ENCODE peak calls at places on chromosomes 11 and 22, in four cellular contexts. Z is adipocyte; I is CD8-positive, alpha-beta memory T cell; C is mesenchymal stem cell. U is an unnamed sample.
A peak's percentile ranks its signal among the peaks of the same experiment; 100 is the strongest.

GRCh38 chr11:6320411-6321207 is at the start of gene CAVIN3:
- DNase-seq in I (no peak), C (peak; percentile 94), Z (peak; percentile 92), U (peak; percentile 97)

GRCh38 chr11:131668867-131669780 is 298.7 kb downstream of the NTM start:
- DNase-seq in C (peak; percentile 54), I (no peak), Z (peak; percentile 46), U (peak; percentile 60)

GRCh38 chr11:91850533-91851305 is 373.9 kb upstream of the FAT3 start:
- DNase-seq in Z (no peak), I (no peak), C (no peak), U (no peak)

GRCh38 chr11:132576706-132577105 is 955.6 kb downstream of the OPCML start:
- DNase-seq in I (no peak), C (peak; percentile 97), Z (peak; percentile 78), U (peak; percentile 86)

GRCh38 chr11:46247090-46247489 is 30.4 kb upstream of the CREB3L1 start:
- DNase-seq in C (no peak), Z (peak; percentile 49), I (no peak), U (peak; percentile 94)

GRCh38 chr11:35214792-35215193 is 75.8 kb downstream of the CD44 start:
- DNase-seq in Z (peak; percentile 74), I (no peak), C (peak; percentile 94), U (peak; percentile 93)

GRCh38 chr22:21867528-21868266 is at the start of gene MAPK1:
- DNase-seq in I (peak; percentile 95), Z (peak; percentile 95), C (peak; percentile 90), U (peak; percentile 93)

GRCh38 chr11:3109434-3109833 is 52.2 kb upstream of the CARS1 start:
- DNase-seq in C (no peak), Z (no peak), I (no peak), U (no peak)

GRCh38 chr11:96199563-96200025 is 143.4 kb downstream of the MAML2 start:
- DNase-seq in Z (peak; percentile 33), I (no peak), C (peak; percentile 87), U (no peak)

GRCh38 chr11:108538502-108538901 is 40.3 kb upstream of the POGLUT3 start:
- DNase-seq in Z (no peak), C (no peak), I (no peak), U (no peak)

DNA sequence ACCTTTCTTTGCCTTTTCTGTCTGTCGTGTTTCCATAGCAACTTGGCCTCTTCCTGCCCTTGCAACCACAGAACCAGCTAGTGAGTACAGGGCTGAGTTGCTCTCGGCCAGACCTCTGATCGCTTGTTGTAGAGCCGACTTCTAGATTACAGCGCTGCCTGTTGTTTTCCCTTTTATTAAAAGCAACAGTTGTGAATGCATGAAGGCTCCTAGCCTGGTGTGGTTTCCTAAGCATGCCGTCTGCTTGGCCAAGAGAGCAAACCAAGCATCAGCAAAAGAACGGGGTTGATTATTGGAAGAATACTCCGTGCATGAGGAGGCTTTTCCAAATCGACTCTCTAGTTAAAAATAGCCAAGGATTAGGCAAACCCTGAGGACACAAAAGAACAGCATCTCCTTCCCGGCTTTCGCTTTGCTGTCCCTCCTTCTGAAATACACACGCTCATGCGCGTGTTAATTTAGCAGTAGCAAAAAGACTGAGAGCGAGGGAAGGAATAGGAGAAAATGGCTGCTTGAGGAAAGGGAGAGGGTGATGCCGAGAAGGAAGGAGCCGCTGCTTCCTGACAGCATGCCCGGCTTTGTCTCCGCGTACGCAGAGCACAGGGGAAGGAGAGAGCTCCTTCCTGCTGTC is 71.5 kb upstream of the TTC12 start:
- DNase-seq in I (no peak), Z (peak; percentile 72), C (peak; percentile 31), U (peak; percentile 28)
- H3K4me3 ChIP-seq in I (no peak overlapping the region), Z (peak overlapping the region; percentile 82), C (peak overlapping the region; percentile 83), U (peak overlapping the region; percentile 25)

GRCh38 chr11:77525455-77526091 is 51.7 kb upstream of the PAK1 start:
- DNase-seq in Z (no peak), C (no peak), I (no peak), U (no peak)

GRCh38 chr11:77523712-77524111 is 49.8 kb upstream of the PAK1 start:
- DNase-seq in Z (no peak), I (no peak), C (no peak), U (no peak)

GRCh38 chr11:77522215-77522614 is 48.3 kb upstream of the PAK1 start:
- DNase-seq in C (no peak), I (no peak), Z (no peak), U (no peak)

GRCh38 chr11:77519847-77520246 is 46.0 kb upstream of the PAK1 start:
- DNase-seq in Z (no peak), I (no peak), C (no peak), U (no peak)

DNA sequence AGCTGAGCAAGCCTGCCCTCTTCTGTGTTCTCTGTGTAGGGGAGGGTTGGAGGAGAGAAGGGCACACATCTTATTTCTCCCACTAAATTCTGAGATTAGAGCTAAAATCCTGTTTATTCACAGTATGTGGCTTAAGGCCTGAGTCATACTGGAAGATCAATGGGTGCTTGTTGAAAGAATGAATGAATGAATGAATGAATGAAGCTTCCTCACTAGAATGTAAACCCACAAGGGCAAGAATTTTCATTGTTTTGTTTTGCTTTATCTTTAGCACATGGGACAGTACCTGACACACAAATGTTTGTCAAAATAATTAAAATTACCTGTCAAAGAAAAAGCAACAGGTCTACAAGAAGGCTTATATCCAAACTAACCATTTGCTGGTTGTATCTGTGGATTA is 50.6 kb upstream of the PAK1 start:
- DNase-seq in I (no peak), Z (no peak), C (no peak), U (no peak)
- H3K9me3 ChIP-seq in I (no peaks in the 10 kb centered on the region), Z (no peaks in the 10 kb centered on the region), C (no peaks in the 10 kb centered on the region), U (no peaks in the 10 kb centered on the region)

DNA sequence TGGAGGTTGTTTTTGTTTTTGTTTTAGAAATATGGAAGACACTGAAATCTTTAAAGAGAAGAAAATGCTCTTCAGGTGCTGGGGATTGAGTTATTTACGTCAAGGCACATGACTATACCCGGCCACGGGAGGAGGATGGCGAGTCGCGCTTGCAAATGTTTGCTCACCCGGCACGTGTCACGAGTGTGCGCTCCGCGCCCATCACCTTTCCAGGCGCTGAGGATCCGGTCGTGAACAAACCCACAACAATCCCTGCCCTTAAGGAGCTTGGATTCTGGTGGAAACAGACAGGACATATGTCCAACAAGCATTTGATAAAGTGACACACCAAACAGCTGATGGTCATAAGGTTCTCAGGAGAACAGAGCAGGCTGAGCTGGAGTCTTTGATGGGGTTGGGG is 715.5 kb downstream of the BRD1 start:
- DNase-seq in Z (no peak), C (no peak), I (no peak), U (no peak)
- H3K36me3 ChIP-seq in Z (no peaks in the 10 kb centered on the region), C (no peaks in the 10 kb centered on the region), I (no peaks in the 10 kb centered on the region), U (no peaks in the 10 kb centered on the region)

GRCh38 chr22:40324468-40325305 is 21.6 kb upstream of the ADSL start:
- DNase-seq in I (peak; percentile 83), Z (no peak), C (no peak), U (no peak)
- H3K4me3 ChIP-seq in I (peak overlapping the region; percentile 49), Z (no peak overlapping the region), C (no peak overlapping the region), U (no peak overlapping the region)